ENCODE peak calls at places on chromosomes 12 and 14, in seven cellular contexts. H, U, O, V, Q, F and Y are unnamed samples.

GRCh38 chr12:109738878-109739665 is 25.4 kb downstream of the FAM222A start:
- DNase-seq in H (no peak), O (no peak), V (peak), Q (peak), U (no peak), F (no peak), Y (no peak)

GRCh38 chr12:104488383-104488782 is 31.6 kb downstream of the CHST11 start:
- DNase-seq in H (no peak), O (no peak), F (no peak), Q (no peak), U (no peak), V (no peak), Y (no peak)

GRCh38 chr12:30044206-30044605 is 260.5 kb upstream of the TMTC1 start:
- DNase-seq in H (no peak), Q (no peak), U (no peak), O (no peak), F (no peak), V (peak), Y (no peak)

GRCh38 chr12:112013601-112014402 is 576 bp downstream of the ERP29 start:
- DNase-seq in Q (peak), H (peak), U (peak), V (peak), O (peak), F (peak), Y (peak)

GRCh38 chr12:120971299-120972180 is 6.8 kb upstream of the HNF1A start:
- DNase-seq in Q (peak), H (peak), F (peak), O (peak), V (peak), U (peak), Y (peak)

GRCh38 chr12:9948606-9949286 is 16.6 kb upstream of the CLEC2A start:
- DNase-seq in O (no peak), U (no peak), H (no peak), F (no peak), V (no peak), Q (no peak), Y (no peak)

GRCh38 chr12:67592228-67593011 is 56.1 kb upstream of the DYRK2 start:
- DNase-seq in O (peak), Q (peak), U (no peak), H (no peak), F (peak), V (peak), Y (peak)

GRCh38 chr12:131618303-131618658 is 92.6 kb upstream of the SFSWAP start:
- DNase-seq in Q (peak), V (no peak), U (no peak), H (peak), F (no peak), O (no peak), Y (no peak)

GRCh38 chr14:29789475-29789874 is 138.2 kb downstream of the PRKD1 start:
- DNase-seq in Q (no peak), O (no peak), F (no peak), H (no peak), U (no peak), V (no peak), Y (no peak)

GRCh38 chr12:120538281-120539156 is 4.4 kb downstream of the RNF10 start:
- DNase-seq in U (peak), Q (peak), H (no peak), V (peak), F (peak), O (no peak), Y (peak)

GRCh38 chr12:30794591-30795409 is 40.0 kb upstream of the CAPRIN2 start:
- DNase-seq in F (peak), U (peak), O (peak), H (no peak), V (peak), Q (peak), Y (peak)

GRCh38 chr14:66503532-66503931 is 4.4 kb upstream of the GPHN start:
- DNase-seq in O (no peak), U (no peak), H (no peak), V (peak), Q (no peak), F (no peak), Y (peak)

GRCh38 chr12:104171785-104172563 is 34.0 kb upstream of the NFYB start:
- DNase-seq in H (no peak), V (no peak), O (no peak), Q (no peak), U (no peak), F (no peak), Y (no peak)

GRCh38 chr12:15001733-15002471 is 29.1 kb downstream of the PDE6H start:
- DNase-seq in O (no peak), V (peak), U (peak), F (no peak), H (peak), Q (no peak), Y (no peak)

GRCh38 chr12:88870000-88870737 is 289.9 kb upstream of the KITLG start:
- DNase-seq in V (peak), U (no peak), F (no peak), Q (no peak), H (no peak), O (no peak), Y (no peak)

GRCh38 chr12:83826112-83826511 is 1086.5 kb downstream of the SLC6A15 start:
- DNase-seq in U (no peak), Q (peak), V (no peak), H (peak), F (peak), O (peak), Y (peak)

GRCh38 chr14:37894463-37894862 is 299.0 kb downstream of the TTC6 start:
- DNase-seq in V (no peak), O (no peak), F (no peak), U (no peak), H (no peak), Q (no peak), Y (no peak)

GRCh38 chr12:50411051-50411660 is 10.5 kb downstream of the LARP4 start:
- DNase-seq in H (no peak), V (no peak), F (no peak), U (no peak), O (no peak), Q (no peak), Y (no peak)

GRCh38 chr14:102052522-102052921 is 34.3 kb downstream of the HSP90AA1 start:
- DNase-seq in H (no peak), U (no peak), O (no peak), V (no peak), F (no peak), Q (no peak), Y (no peak)

GRCh38 chr12:121300083-121300819 is 3.7 kb upstream of the CAMKK2 start:
- DNase-seq in Q (no peak), H (no peak), F (no peak), O (no peak), V (no peak), U (no peak), Y (no peak)

GRCh38 chr12:92973614-92974013 is 44.5 kb upstream of the EEA1 start:
- DNase-seq in H (no peak), F (no peak), O (no peak), U (peak), Q (peak), V (peak), Y (peak)

GRCh38 chr12:122873540-122873939 is 22.4 kb downstream of the VPS37B start:
- DNase-seq in F (no peak), U (no peak), Q (no peak), V (no peak), H (no peak), O (no peak), Y (no peak)

GRCh38 chr12:130468700-130469245 is 131.1 kb downstream of the PIWIL1 start:
- DNase-seq in Q (no peak), F (no peak), H (no peak), O (no peak), U (no peak), V (no peak), Y (no peak)

GRCh38 chr14:98937712-98938505 is 334.1 kb downstream of the BCL11B start:
- DNase-seq in U (no peak), O (no peak), Q (no peak), F (no peak), H (no peak), V (no peak), Y (peak)

GRCh38 chr12:115619889-115620288 is 657.6 kb downstream of the MED13L start:
- DNase-seq in U (no peak), H (no peak), O (no peak), Q (no peak), F (no peak), V (no peak), Y (no peak)

GRCh38 chr12:116142936-116143882 is 134.3 kb downstream of the MED13L start:
- DNase-seq in V (peak), H (no peak), O (no peak), Q (peak), U (no peak), F (no peak), Y (peak)

GRCh38 chr12:49131051-49131972 is at the start of gene TUBA1B:
- DNase-seq in F (peak), V (peak), U (peak), Q (peak), H (peak), O (peak), Y (peak)

GRCh38 chr14:71467419-71467818 is 464.8 kb upstream of the RGS6 start:
- DNase-seq in F (no peak), O (no peak), V (peak), H (no peak), Q (no peak), U (no peak), Y (no peak)

GRCh38 chr12:131250028-131250950 is 296.6 kb downstream of the ADGRD1 start:
- DNase-seq in V (no peak), U (no peak), O (no peak), Q (no peak), H (no peak), F (no peak), Y (no peak)

GRCh38 chr14:55450124-55450523 is 9.7 kb upstream of the TBPL2 start:
- DNase-seq in Q (no peak), F (no peak), H (no peak), O (no peak), V (no peak), U (no peak), Y (no peak)

GRCh38 chr12:52876371-52876770 is 27.6 kb upstream of the KRT78 start:
- DNase-seq in V (no peak), O (no peak), Q (peak), U (no peak), F (no peak), H (no peak), Y (peak)

GRCh38 chr14:99125616-99126431 is 146.2 kb downstream of the BCL11B start:
- DNase-seq in F (no peak), Q (no peak), V (no peak), U (peak), O (no peak), H (no peak), Y (peak)

GRCh38 chr12:120901818-120902217 is 2.3 kb downstream of the SPPL3 start:
- DNase-seq in Q (peak), F (no peak), U (no peak), V (no peak), H (no peak), O (no peak), Y (no peak)

GRCh38 chr12:65121049-65121955 is at the start of gene WIF1:
- DNase-seq in U (no peak), F (peak), V (peak), H (peak), Q (peak), O (no peak), Y (peak)

GRCh38 chr14:22386924-22387775 is 201.9 kb downstream of the DAD1 start:
- DNase-seq in O (peak), V (peak), F (peak), U (peak), H (peak), Q (peak), Y (peak)

GRCh38 chr14:51333901-51334432 is 93.9 kb downstream of the TMX1 start:
- DNase-seq in U (no peak), H (no peak), Q (no peak), O (no peak), V (peak), F (no peak), Y (peak)

GRCh38 chr12:15707516-15708199 is 81.5 kb downstream of the EPS8 start:
- DNase-seq in U (no peak), H (no peak), Q (no peak), F (no peak), V (peak), O (no peak), Y (no peak)

GRCh38 chr12:3302406-3303041 is 188.5 kb upstream of the PRMT8 start:
- DNase-seq in Q (no peak), O (no peak), V (no peak), F (no peak), U (no peak), H (no peak), Y (no peak)

GRCh38 chr12:3298603-3299002 is 192.4 kb upstream of the PRMT8 start:
- DNase-seq in Q (no peak), U (no peak), H (no peak), V (no peak), O (no peak), F (no peak), Y (no peak)

GRCh38 chr12:3303410-3304136 is 187.4 kb upstream of the PRMT8 start:
- DNase-seq in V (peak), F (no peak), U (peak), O (no peak), Q (peak), H (peak), Y (peak)

GRCh38 chr12:3300833-3301401 is 190.1 kb upstream of the PRMT8 start:
- DNase-seq in U (no peak), H (no peak), Q (no peak), F (no peak), O (no peak), V (no peak), Y (no peak)

DNA sequence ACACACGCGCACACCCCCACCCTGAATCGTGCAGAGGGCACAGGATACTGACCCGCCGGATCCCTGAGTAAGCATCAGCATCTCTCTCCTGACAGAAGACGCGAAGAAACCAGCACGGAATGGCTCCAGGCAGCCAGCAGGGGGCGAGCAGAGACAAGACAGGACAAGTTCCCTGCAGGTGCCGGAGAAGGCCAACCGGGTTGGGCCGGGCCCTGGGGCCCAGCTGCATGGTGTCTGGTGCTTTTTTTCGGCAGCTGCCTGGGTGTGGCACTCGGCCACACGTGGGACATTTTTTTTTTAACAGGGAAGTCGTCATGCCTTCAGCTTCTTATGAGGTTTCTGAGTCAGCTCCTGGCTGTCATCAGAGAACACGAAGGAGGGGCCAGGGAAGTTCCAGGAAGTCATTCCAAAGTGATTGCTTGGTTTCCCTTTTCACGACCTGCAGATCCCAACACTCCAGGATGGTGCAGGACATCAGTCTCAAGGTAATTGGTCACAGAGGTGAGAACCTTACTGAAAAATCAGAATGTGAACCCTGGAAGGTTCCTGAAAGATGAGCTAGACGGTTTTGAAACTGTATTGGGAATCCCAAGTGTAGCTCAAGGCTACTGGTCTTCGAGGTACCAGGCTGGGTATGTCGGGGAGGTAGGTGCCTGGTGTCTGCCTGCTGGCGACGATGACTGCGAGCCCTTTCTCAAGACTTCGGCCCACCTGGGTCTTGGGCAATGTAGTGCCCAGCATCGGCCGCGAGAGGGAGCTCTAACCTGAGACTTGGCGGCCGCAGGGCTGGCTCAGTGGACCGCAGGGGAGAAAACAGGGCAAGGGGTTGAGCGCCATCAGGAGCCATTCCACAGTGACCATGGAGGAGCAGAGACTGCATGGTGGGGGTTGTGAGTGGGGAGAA is 190.8 kb upstream of the PRMT8 start:
- DNase-seq in U (peak), H (peak), O (peak), F (peak), V (peak), Q (peak), Y (peak)
- TF ChIP-seq EZH2 in U (no peak), H (no peak), O (no peak), F (no peak), V (no peak), Q (no peak), Y (no peak)

GRCh38 chr14:64815257-64815656 is 64.5 kb downstream of the SPTB start:
- DNase-seq in H (no peak), U (no peak), Q (no peak), O (no peak), F (no peak), V (no peak), Y (no peak)

GRCh38 chr14:64812412-64812811 is 67.3 kb downstream of the SPTB start:
- DNase-seq in H (peak), Q (no peak), F (peak), V (no peak), O (peak), U (no peak), Y (peak)

GRCh38 chr14:64808449-64808848 is 71.3 kb downstream of the SPTB start:
- DNase-seq in O (no peak), V (no peak), Q (no peak), H (no peak), U (no peak), F (no peak), Y (no peak)

GRCh38 chr14:64807588-64807987 is 72.1 kb downstream of the SPTB start:
- DNase-seq in Q (peak), H (no peak), F (no peak), U (no peak), O (no peak), V (no peak), Y (no peak)

DNA sequence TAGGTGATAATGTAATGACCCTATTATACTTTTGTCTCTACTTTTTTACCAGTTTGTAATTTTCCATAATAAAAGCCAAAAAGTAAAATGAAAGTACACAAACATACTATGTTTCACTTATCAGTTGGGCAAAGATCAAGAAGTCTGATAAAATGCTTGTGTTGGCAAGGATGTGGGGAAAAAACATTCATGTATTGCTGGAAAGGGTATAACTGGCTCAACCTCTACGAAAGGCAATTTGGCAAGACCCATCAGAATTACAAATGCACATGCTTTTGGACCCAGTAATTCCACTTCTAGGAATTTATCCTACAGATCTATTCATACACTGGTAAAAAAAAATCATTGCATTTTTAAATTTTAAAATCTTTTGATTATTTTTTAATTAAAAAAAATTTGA is 68.0 kb downstream of the SPTB start:
- DNase-seq in V (peak), O (no peak), F (no peak), U (no peak), H (no peak), Q (peak), Y (no peak)
- H3K4me2 ChIP-seq in V (no peak), O (no peak), F (no peak), U (no peak), H (no peak), Q (no peak), Y (no peak)

DNA sequence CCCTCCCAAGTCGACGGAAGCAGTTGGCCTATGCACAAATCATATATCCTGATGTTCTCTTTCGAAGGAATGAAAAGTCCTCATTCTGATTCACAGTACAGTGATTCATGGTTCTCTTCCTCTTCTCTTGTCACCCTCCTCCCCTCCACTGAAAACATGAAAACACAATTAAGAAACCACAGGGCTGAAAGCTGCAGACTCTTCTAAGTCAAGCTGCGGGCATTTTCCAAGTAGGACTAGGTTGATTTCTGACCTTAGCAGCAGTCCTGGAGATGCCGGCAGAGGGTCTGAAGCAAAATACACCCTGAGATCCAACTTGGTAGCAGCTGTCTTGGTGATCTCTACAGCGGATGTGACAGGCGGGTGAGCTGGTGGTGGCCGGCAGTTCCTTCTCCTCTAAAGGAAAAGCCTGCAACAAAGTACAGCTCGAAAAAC is 6.2 kb downstream of the TMCC3 start:
- DNase-seq in V (peak), H (no peak), U (no peak), Q (peak), F (no peak), O (no peak), Y (peak)
- TF ChIP-seq EZH2 in V (no peak), H (no peak), U (no peak), Q (no peak), F (no peak), O (no peak), Y (no peak)

DNA sequence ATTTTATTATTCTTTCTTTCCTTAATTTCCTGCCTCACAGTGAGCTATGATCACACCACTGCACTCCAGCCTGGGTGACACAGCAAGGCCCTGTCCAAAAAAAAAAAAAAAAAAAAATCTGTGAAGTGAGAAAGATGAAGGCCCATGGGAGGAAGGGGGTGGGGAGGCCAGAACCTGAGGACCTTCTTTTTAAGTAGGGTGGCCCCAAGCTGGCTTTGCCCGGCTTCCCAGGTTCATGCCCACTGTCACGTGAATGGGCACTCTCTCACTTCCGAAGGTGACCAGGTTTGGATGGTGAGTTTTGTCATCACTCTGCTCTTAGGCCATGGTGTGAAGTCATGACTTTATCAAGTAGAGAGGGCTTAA is 82.3 kb downstream of the TNFAIP2 start:
- DNase-seq in O (no peak), F (no peak), H (no peak), V (no peak), U (no peak), Q (no peak), Y (no peak)
- H3K4me2 ChIP-seq in O (no peak), F (peak), H (no peak), V (no peak), U (no peak), Q (no peak), Y (no peak)

GRCh38 chr12:54044425-54045093 is 9.1 kb upstream of the HOXC4 start:
- DNase-seq in U (no peak), V (no peak), F (no peak), Q (no peak), O (no peak), H (no peak), Y (no peak)
- TF ChIP-seq EZH2 in U (no peak), V (no peak), F (no peak), Q (no peak), O (no peak), H (no peak), Y (no peak)

DNA sequence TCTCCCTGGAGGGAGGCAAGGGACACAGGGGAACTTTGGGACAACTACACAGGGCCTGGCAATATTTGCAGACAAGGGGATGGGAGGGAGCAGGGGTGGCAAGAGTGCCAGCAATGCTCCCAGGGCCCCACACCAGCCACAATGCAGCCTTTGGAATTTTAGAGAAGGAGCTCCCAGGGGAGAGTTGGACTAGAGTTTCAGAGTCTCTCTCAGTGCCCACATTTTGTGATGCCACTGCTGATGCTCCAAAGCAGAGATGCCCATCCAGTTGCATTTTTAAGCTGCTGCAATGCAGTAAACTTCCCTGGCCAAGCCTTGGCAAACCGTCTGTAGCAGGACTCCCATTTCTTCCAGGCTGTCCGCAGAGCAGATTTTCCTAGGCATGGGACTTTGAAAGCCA is 98.9 kb downstream of the ZFP36L1 start:
- DNase-seq in U (no peak), H (no peak), V (no peak), O (no peak), F (no peak), Q (no peak), Y (no peak)
- H3K4me2 ChIP-seq in U (no peak), H (no peak), V (no peak), O (no peak), F (peak), Q (no peak), Y (no peak)

GRCh38 chr12:3200032-3200617 is 122.9 kb downstream of the TSPAN9 start:
- DNase-seq in V (peak), H (peak), Q (peak), O (no peak), F (peak), U (no peak), Y (peak)
- TF ChIP-seq EZH2 in V (no peak), H (peak), Q (no peak), O (no peak), F (no peak), U (no peak), Y (no peak)